ENCODE peak calls at places on chromosomes 16 and 17, in four cellular contexts. B, J, Q and Z are unnamed samples.

GRCh38 chr17:35099929-35100328 is 19.7 kb downstream of the RAD51D start:
- DNase-seq in J (no peak), Q (no peak), B (no peak), Z (no peak)

GRCh38 chr17:73998246-73999220 is 204.9 kb upstream of the RPL38 start:
- DNase-seq in B (peak), Q (no peak), J (no peak), Z (no peak)

GRCh38 chr16:79589495-79590134 is 10.9 kb downstream of the MAF start:
- DNase-seq in J (no peak), B (no peak), Q (no peak), Z (no peak)

GRCh38 chr16:19518423-19518822 is 3.5 kb downstream of the GDE1 start:
- DNase-seq in J (no peak), B (no peak), Q (no peak), Z (no peak)

GRCh38 chr17:46195939-46196338 is 2.7 kb upstream of the KANSL1 start:
- DNase-seq in J (no peak), B (no peak), Q (no peak), Z (no peak)

GRCh38 chr17:17877548-17878358 is 41.0 kb upstream of the SREBF1 start:
- DNase-seq in J (peak), B (peak), Q (peak), Z (peak)

GRCh38 chr16:87921236-87921773 is 15.0 kb downstream of the CA5A start:
- DNase-seq in B (no peak), Q (no peak), J (no peak), Z (no peak)

GRCh38 chr17:4881761-4882555 is 17.4 kb upstream of the C17orf107 start:
- DNase-seq in J (no peak), B (peak), Q (peak), Z (peak)

GRCh38 chr16:78784773-78785172 is 685.3 kb downstream of the WWOX start:
- DNase-seq in Q (no peak), B (no peak), J (no peak), Z (no peak)

GRCh38 chr17:46191332-46192210 is 1.7 kb downstream of the KANSL1 start:
- DNase-seq in B (peak), Q (peak), J (no peak), Z (no peak)

GRCh38 chr17:81690549-81690948 is 6.7 kb downstream of the HGS start:
- DNase-seq in B (no peak), J (no peak), Q (no peak), Z (no peak)

GRCh38 chr17:16443390-16444257 is 28.3 kb downstream of the TRPV2 start:
- DNase-seq in Q (no peak), J (no peak), B (no peak), Z (no peak)

GRCh38 chr17:82255573-82255972 is 17.9 kb downstream of the CSNK1D start:
- DNase-seq in Q (no peak), B (no peak), J (no peak), Z (no peak)

GRCh38 chr16:4570688-4571321 is 14.7 kb downstream of the C16orf96 start:
- DNase-seq in Q (peak), B (no peak), J (no peak), Z (no peak)
- H3K4me3 ChIP-seq in Q (no peak), B (no peak), J (no peak), Z (no peak)

DNA sequence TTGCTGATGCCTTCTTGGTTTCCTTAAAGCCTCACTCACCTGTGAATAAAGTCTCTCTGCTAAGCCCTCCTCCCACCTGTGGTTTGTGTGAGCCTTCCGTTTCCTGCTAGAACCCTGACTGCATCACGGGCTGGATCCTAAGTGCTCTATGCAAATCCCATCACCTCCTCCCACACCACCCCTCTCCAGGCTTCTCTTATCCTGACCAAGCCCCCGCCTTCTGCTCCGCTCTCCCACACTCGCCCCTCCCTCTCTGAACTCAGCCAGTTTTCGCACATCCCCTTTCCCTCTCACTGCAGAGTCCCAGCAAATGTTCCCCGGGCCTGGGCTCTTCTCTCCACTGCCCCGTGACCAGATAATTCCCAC is 51.8 kb downstream of the PIMREG start:
- DNase-seq in J (no peak), B (no peak), Q (no peak), Z (no peak)
- TF ChIP-seq CTCF in J (no peak), B (no peak), Q (no peak), Z (no peak)

DNA sequence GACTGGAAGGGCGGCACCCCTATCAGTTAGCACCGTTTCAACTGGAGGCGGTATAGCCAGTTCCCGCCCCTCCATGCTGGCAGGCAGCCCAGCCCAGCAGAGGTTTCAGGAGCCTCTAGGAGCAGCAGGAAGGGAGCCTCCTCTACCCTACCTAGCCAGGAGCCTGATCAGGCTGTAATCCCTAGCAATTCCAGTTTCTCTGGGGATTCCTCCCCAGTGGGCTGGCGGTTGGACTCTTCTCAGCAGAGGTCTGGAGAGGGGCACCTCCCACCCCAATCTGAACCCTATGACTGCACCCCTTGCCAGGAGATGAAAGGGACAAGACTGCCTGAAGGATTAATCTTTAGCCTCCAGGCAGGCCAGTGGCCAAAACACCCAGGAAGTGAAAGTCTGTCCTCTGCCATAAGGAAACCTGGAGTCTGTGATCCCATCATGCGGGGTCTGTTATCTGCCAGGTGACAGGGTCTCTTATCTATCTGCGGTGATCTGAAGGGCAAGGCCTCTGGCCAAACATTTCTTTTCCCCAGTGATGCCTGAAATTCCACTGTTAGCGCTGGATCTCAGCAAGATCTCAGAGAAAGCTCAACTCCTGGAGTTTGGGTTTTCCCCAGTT is 4.9 kb upstream of the CDH1 start:
- DNase-seq in Q (no peak), J (peak), B (peak), Z (peak)
- H3K4me3 ChIP-seq in Q (no peak), J (no peak), B (no peak), Z (no peak)

GRCh38 chr17:49703557-49704277 is 4.0 kb downstream of the SLC35B1 start:
- DNase-seq in J (peak), B (peak), Q (peak), Z (peak)
- TF ChIP-seq CTCF in J (peak), B (peak), Q (peak), Z (peak)

GRCh38 chr17:19726615-19727376 is 10.4 kb upstream of the SLC47A2 start:
- DNase-seq in B (no peak), Q (no peak), J (no peak), Z (no peak)

GRCh38 chr17:19727466-19728113 is 11.2 kb upstream of the SLC47A2 start:
- DNase-seq in B (peak), J (peak), Q (peak), Z (peak)

GRCh38 chr17:19723967-19724366 is 7.6 kb upstream of the SLC47A2 start:
- DNase-seq in Q (peak), J (no peak), B (no peak), Z (no peak)

GRCh38 chr17:19725486-19725885 is 9.1 kb upstream of the SLC47A2 start:
- DNase-seq in Q (no peak), B (no peak), J (no peak), Z (no peak)

GRCh38 chr17:19724501-19725420 is 8.4 kb upstream of the SLC47A2 start:
- DNase-seq in B (peak), J (no peak), Q (peak), Z (no peak)
- H3K4me3 ChIP-seq in B (peak), J (no peak), Q (no peak), Z (no peak)

GRCh38 chr17:28993013-28993600 is 12.7 kb downstream of the SEZ6 start:
- DNase-seq in B (no peak), Q (no peak), J (no peak), Z (no peak)
- TF ChIP-seq CTCF in B (no peak), Q (no peak), J (no peak), Z (no peak)

DNA sequence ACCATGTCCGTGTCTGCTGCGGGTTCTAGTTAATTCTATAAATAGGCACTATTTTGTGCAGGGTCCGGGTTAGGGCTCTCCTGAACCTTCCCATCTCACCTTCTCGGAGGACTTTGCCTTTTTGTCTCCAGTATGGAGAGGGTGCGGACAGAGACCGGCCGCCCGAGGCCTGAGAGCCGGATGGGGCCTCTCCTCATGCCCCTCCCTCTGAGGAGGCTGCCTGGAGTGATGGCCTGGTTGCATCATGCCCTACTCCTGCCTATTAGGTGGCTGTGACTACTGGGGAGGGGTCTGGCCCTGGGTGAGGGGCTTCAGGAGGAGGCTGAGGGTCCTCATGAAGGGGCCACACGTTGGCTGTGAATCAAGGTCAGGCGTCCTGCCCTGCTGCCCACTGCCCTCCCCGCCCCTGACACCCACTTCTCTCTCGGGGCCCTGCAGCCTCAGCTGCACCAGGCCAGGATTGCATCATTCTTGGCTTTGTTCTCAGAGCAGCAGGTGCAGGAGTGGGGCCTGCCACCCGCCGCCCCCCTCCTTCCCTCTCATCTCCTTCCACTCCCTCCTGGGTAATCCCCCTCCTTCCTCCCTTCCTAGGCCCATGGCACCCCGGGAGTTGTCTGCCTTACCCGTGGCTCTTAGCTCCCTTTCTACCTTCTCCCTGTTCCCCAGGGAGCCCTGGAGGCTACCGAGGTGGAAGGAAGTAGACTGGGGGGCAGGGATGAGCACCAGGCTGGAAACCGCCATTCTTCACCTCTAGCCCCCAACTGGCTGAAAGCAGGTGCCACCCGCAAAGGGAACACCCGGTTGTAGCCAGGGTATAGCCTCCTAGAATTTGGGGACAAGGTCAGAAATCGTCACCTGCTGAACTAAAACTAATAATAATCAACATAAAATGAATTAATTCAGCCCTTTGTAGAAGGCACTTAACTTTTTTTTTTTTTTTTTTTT is 12.7 kb upstream of the ARHGAP23 start:
- DNase-seq in B (peak), Q (peak), J (no peak), Z (peak)
- H3K4me3 ChIP-seq in B (no peak), Q (peak), J (no peak), Z (peak)

GRCh38 chr17:332558-333322 is 19.9 kb downstream of the RPH3AL start:
- DNase-seq in Q (no peak), B (no peak), J (no peak), Z (peak)
- TF ChIP-seq CTCF in Q (no peak), B (no peak), J (no peak), Z (no peak)